ENCODE peak calls at places on chromosomes 4 and X, in four cellular contexts. M, F, K and O are unnamed samples. For H3K4me1, the result is how much of the 10 kb centered on the place peaks cover.

GRCh38 chrX:116384406-116384805 is 52.0 kb upstream of the SLC6A14 start:
- DNase-seq in M (no peak), F (no peak), K (no peak), O (no peak)

GRCh38 chr4:84529169-84529751 is 30.2 kb upstream of the NKX6-1 start:
- DNase-seq in K (no peak), M (no peak), F (no peak), O (no peak)

GRCh38 chrX:72409993-72410392 is 104.3 kb upstream of the CITED1 start:
- DNase-seq in M (no peak), F (no peak), K (no peak), O (no peak)

GRCh38 chr4:87982446-87982845 is 6.9 kb downstream of the SPP1 start:
- DNase-seq in F (no peak), M (no peak), K (no peak), O (no peak)

GRCh38 chr4:5146248-5146647 is 95.0 kb downstream of the STK32B start:
- DNase-seq in K (no peak), M (no peak), F (no peak), O (no peak)

GRCh38 chrX:56802921-56803848 is 74.1 kb downstream of the NBDY start:
- DNase-seq in F (peak), K (no peak), M (peak), O (peak)

GRCh38 chr4:19636451-19636850 is 615.3 kb upstream of the SLIT2 start:
- DNase-seq in F (no peak), M (no peak), K (no peak), O (no peak)

GRCh38 chrX:133985164-133986007 is at the start of gene GPC3:
- DNase-seq in M (no peak), F (no peak), K (no peak), O (peak)

GRCh38 chrX:13471269-13471668 is 98.1 kb upstream of the EGFL6 start:
- DNase-seq in K (no peak), F (no peak), M (no peak), O (no peak)

GRCh38 chrX:68186552-68187262 is 246.6 kb downstream of the OPHN1 start:
- DNase-seq in K (peak), F (no peak), M (no peak), O (no peak)

GRCh38 chr4:88060431-88060830 is 53.0 kb downstream of the PKD2 start:
- DNase-seq in F (no peak), M (no peak), K (no peak), O (no peak)

GRCh38 chrX:14546190-14546589 is 16.9 kb downstream of the GLRA2 start:
- DNase-seq in M (no peak), F (no peak), K (no peak), O (no peak)

GRCh38 chr4:183838987-183839712 is 66.0 kb upstream of the STOX2 start:
- DNase-seq in K (no peak), M (no peak), F (no peak), O (no peak)

GRCh38 chr4:153758688-153759406 is 977 bp downstream of the RNF175 start:
- DNase-seq in M (no peak), F (no peak), K (no peak), O (no peak)

GRCh38 chr4:13983189-13983790 is 355.8 kb upstream of the BOD1L1 start:
- DNase-seq in M (no peak), F (no peak), K (no peak), O (no peak)

DNA sequence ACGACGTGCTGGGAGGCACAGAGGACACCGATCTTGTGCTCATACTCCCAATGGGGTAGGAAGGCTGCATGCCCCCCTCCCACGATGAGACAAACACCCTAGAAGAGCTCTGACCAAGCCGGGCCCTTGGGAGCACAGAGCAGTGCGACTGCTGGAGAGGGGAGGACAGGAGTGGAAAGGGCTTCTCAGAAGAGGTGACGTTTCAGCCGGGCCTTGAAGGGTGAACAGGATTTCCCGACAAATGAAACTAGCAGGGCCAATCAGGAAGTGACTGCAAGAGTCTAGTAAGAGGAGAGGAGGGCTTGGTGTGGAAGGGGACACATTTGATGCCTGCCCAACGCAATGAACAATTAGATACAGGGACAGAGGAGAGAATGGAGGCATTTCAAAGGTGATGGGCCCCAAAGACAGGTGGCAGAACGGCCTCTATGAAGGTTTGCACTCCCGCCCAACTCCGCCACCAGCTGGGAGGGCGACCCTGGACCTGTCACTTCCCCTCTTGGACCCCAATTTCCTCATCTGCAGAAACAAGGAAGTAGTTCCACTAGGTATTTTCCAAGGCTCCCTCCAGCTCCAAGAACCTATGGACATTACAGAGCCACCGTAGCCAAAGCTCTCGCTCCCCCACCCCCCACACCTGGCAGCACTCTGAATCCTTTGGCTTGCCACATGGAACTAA is 3.9 kb downstream of the HCFC1 start:
- DNase-seq in M (no peak), K (no peak), F (no peak), O (peak)
- H3K27ac ChIP-seq in M (no peak), K (no peak), F (peak), O (peak)

DNA sequence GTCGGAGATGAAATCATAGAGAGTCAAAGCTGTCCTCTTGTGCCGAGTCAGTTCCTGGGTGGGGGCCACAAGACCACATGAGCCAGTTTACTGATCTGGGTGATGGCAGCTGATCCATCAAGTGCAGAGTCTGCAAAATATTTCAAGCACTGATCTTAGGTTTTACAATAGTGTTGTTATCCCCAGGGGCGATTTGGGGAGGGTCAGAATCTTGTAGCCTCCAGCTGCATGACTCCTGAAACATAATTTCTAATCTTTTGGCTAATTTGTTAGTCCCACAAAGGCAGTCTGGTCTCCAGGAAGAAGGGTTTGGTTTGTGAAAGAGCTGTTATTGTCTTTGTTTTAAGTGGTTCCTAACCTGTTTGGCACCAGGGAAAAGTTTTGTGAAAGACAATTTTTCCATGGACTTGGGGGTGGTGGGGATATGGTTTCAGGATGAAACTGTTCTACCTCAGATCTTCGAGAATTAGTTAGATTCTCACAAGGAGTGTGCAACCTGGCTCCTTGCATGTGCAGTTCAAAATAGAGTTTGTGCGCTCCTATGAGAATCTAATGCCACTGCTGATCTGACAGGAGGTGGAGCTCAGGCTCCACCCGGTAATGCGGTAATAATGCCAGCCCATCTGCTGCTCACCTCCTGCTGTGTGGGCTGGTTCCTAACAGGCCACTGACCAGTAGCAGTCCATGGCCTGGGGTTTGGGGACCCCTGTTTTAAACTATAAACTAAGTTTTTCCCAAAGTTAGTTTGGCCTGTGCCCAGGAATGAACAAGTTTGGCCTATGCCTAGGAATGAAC is 29.2 kb downstream of the METAP1 start:
- DNase-seq in M (no peak), F (no peak), K (no peak), O (no peak)
- H3K4me1 ChIP-seq in M (under half), F (under half), K (under half), O (under half)

GRCh38 chr4:54657194-54657555 is 582 bp upstream of the KIT start:
- DNase-seq in M (no peak), F (no peak), K (no peak), O (no peak)
- H3K4me3 ChIP-seq in M (peak), F (peak), K (no peak), O (peak)

GRCh38 chr4:26905172-26905571 is 44.5 kb downstream of the STIM2 start:
- DNase-seq in F (no peak), K (no peak), M (no peak), O (no peak)

GRCh38 chr4:26911254-26911653 is 50.6 kb downstream of the STIM2 start:
- DNase-seq in M (no peak), K (no peak), F (no peak), O (no peak)

GRCh38 chr4:26912069-26912468 is 51.4 kb downstream of the STIM2 start:
- DNase-seq in M (no peak), F (no peak), K (no peak), O (no peak)

GRCh38 chr4:26909369-26909768 is 48.7 kb downstream of the STIM2 start:
- DNase-seq in K (no peak), F (no peak), M (no peak), O (no peak)

DNA sequence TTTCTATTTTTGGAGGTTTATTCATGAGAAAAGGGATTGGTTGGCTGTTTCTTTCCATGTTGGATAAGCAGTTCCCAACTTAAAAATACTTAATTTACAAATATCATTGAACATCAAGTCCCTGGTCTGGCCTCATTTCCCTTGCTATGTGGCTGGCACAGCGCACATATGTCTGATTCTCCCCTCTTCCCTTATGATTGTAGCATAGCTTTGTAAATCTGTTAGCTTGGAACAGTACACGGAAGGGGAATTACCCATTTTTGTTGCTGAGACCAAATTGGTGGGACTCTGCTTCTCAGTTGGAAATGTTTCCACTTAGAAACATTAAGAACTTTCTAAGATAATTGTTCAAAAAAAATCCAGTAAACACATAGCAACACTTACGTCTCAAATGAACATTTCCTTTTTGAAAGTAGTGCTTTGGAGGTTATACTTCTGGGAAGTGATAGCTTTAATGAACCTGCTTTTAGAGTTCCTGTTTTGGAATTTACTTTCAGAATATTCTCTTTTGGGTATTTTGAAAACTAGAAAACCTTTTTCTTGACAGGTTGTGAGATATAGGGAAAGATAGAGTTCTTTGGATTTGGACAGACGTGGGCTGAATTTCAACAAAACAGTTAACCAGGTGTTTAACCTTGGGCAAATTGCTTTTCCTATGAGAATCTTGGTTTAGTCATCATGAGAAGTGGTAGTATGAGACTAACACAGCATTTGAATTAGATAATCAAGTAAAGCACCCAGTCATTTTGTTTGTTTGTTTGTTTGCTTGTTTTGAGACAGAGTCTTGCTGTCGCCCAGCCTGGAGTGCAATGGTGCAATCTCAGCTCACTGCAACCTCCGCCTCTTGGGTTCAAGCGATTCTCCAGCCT is 47.3 kb downstream of the STIM2 start:
- DNase-seq in F (no peak), M (no peak), K (no peak), O (no peak)
- H3K27ac ChIP-seq in F (peak), M (no peak), K (no peak), O (no peak)

DNA sequence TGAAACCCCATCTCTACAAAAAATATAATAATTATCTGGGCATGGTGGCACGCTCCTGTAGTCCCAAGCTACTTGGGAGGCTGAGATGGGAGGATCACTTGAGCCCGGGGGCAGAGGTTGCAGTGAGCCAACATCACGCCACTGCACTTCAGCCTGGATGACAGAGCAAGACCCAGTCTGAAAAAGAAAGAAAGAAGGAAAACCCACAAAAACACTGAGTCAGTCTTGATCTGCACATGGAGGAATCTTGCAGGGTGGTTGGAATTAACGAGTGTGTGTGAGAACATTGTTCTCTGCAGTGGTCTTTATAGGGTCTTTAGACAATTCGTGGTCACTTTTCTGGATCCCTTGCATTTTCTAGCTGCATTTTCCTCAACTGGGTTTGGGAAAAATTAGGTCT is 23.2 kb downstream of the ADD1 start:
- DNase-seq in M (no peak), F (no peak), K (no peak), O (no peak)
- H3K4me1 ChIP-seq in M (under half), F (under half), K (under half), O (under half)

GRCh38 chr4:139514382-139515059 is 41.5 kb downstream of the SETD7 start:
- DNase-seq in K (no peak), M (no peak), F (no peak), O (no peak)
- H3K4me3 ChIP-seq in K (no peak), M (no peak), F (no peak), O (no peak)

GRCh38 chr4:152169666-152170065 is 366.2 kb downstream of the FBXW7 start:
- DNase-seq in F (no peak), K (no peak), M (no peak), O (no peak)

GRCh38 chr4:152168960-152169616 is 366.8 kb downstream of the FBXW7 start:
- DNase-seq in M (no peak), K (no peak), F (no peak), O (no peak)

GRCh38 chr4:152166567-152166966 is 369.3 kb downstream of the FBXW7 start:
- DNase-seq in F (no peak), K (no peak), M (peak), O (no peak)

GRCh38 chr4:152172146-152172545 is 363.7 kb downstream of the FBXW7 start:
- DNase-seq in F (no peak), K (no peak), M (no peak), O (no peak)

DNA sequence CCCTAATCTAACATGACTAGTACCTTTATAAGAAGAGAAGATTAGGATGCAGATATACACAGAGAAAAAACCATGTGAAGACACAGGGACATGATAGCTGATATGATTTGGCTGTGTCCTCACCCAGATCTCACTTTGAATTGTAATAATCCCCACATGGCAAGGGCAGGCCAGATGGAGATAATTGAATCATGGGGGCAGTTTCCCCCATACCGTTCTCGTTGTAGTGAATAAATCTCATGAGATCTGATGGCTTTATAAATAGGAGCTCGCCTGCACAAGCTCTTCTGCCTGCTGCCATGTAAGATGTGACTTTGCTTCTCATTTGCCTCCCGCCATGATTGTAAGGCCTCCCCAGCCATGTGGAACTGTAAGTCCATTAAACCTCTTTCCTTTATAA is 364.3 kb downstream of the FBXW7 start:
- DNase-seq in K (no peak), M (no peak), F (no peak), O (no peak)
- H3K27ac ChIP-seq in K (no peak), M (no peak), F (no peak), O (no peak)